ENCODE peak calls at places on chromosome 22, in six cellular contexts. G is AG09319, D is NCI-H1092, A is caudate nucleus, L is COR-L47, H is posterior cingulate gyrus. Q is an unnamed sample.

GRCh38 chr22:46508391-46508999 is 28.9 kb downstream of the CELSR1 start:
- DNase-seq in A (no peak), L (no peak), D (no peak), G (no peak), H (peak; percentile 81), Q (no peak)

GRCh38 chr22:32672542-32672941 is 129.0 kb upstream of the TIMP3 start:
- DNase-seq in G (no peak), L (no peak), H (no peak), A (peak; percentile 21), D (no peak), Q (no peak)

GRCh38 chr22:40436460-40437431 is 66.4 kb downstream of the SGSM3 start:
- DNase-seq in H (no peak), A (no peak), D (no peak), G (peak; percentile 23), L (peak; percentile 55), Q (peak; percentile 1)

GRCh38 chr22:25237503-25237902 is 18.1 kb downstream of the CRYBB2 start:
- DNase-seq in D (no peak), G (no peak), L (no peak), A (no peak), H (no peak), Q (no peak)

GRCh38 chr22:42367980-42368378 is 64.2 kb downstream of the NFAM1 start:
- DNase-seq in H (peak; percentile 77), G (no peak), D (no peak), L (peak; percentile 19), A (no peak), Q (no peak)

GRCh38 chr22:32911526-32911925 is 110.0 kb downstream of the TIMP3 start:
- DNase-seq in D (no peak), L (no peak), A (no peak), H (no peak), G (no peak), Q (no peak)

GRCh38 chr22:26320469-26320868 is 108.6 kb upstream of the ASPHD2 start:
- DNase-seq in D (no peak), L (no peak), H (no peak), A (no peak), G (no peak), Q (no peak)

GRCh38 chr22:19705181-19705934 is 8.9 kb upstream of the SEPTIN5 start:
- DNase-seq in H (peak; percentile 72), L (no peak), G (no peak), A (no peak), D (no peak), Q (no peak)

GRCh38 chr22:23786261-23786710 is 480 bp upstream of the SMARCB1 start:
- DNase-seq in H (no peak), D (no peak), L (no peak), G (no peak), A (no peak), Q (no peak)

GRCh38 chr22:41862530-41863266 is 29.8 kb downstream of the SREBF2 start:
- DNase-seq in L (no peak), H (no peak), A (no peak), D (no peak), G (no peak), Q (no peak)

GRCh38 chr22:47160781-47161520 is 398.5 kb downstream of the TBC1D22A start:
- DNase-seq in D (no peak), A (no peak), G (no peak), H (peak; percentile 70), L (no peak), Q (no peak)

GRCh38 chr22:17398159-17398558 is 28.9 kb downstream of the CECR2 start:
- DNase-seq in L (no peak), H (no peak), A (no peak), D (no peak), G (no peak), Q (no peak)

GRCh38 chr22:42884616-42885375 is 27.7 kb upstream of the ARFGAP3 start:
- DNase-seq in A (no peak), G (no peak), L (no peak), H (no peak), D (no peak), Q (no peak)

GRCh38 chr22:44574581-44575343 is 76.7 kb upstream of the RTL6 start:
- DNase-seq in D (no peak), A (no peak), L (no peak), H (peak; percentile 45), G (no peak), Q (no peak)

GRCh38 chr22:46004105-46004866 is 27.3 kb upstream of the WNT7B start:
- DNase-seq in L (no peak), A (no peak), G (no peak), H (peak; percentile 64), D (no peak), Q (no peak)

GRCh38 chr22:48760481-48761238 is 1067.0 kb downstream of the BRD1 start:
- DNase-seq in G (no peak), A (no peak), L (no peak), D (no peak), H (no peak), Q (no peak)

GRCh38 chr22:17891427-17892167 is 117.3 kb upstream of the BID start:
- DNase-seq in A (peak; percentile 26), G (no peak), D (no peak), L (no peak), H (peak; percentile 89), Q (peak; percentile 31)

GRCh38 chr22:39967103-39967829 is 7.1 kb downstream of the TMA7B start:
- DNase-seq in D (no peak), H (no peak), G (no peak), L (no peak), A (no peak), Q (no peak)

GRCh38 chr22:46377566-46378498 is 42.3 kb downstream of the TRMU start:
- DNase-seq in D (no peak), G (no peak), L (no peak), H (no peak), A (no peak), Q (no peak)

GRCh38 chr22:20654343-20655208 is 119.3 kb upstream of the SERPIND1 start:
- DNase-seq in A (no peak), D (no peak), L (no peak), H (no peak), G (no peak), Q (no peak)

GRCh38 chr22:23082534-23083314 is 12.4 kb downstream of the GNAZ start:
- DNase-seq in D (no peak), A (no peak), L (no peak), H (no peak), G (no peak), Q (no peak)

GRCh38 chr22:22207845-22208564 is 36.6 kb upstream of the VPREB1 start:
- DNase-seq in G (peak; percentile 31), A (peak; percentile 26), L (peak; percentile 55), H (no peak), D (peak; percentile 82), Q (peak; percentile 76)

GRCh38 chr22:50201191-50202129 is 649 bp downstream of the SELENOO start:
- DNase-seq in G (no peak), D (no peak), H (peak; percentile 85), L (no peak), A (no peak), Q (no peak)

GRCh38 chr22:46355369-46355995 is 20.0 kb downstream of the TRMU start:
- DNase-seq in A (peak; percentile 23), G (no peak), D (no peak), L (peak; percentile 26), H (peak; percentile 94), Q (no peak)

GRCh38 chr22:38951734-38952133 is 5.7 kb upstream of the APOBEC3A start:
- DNase-seq in L (no peak), A (no peak), D (no peak), G (no peak), H (peak; percentile 46), Q (no peak)

GRCh38 chr22:42282943-42283287 is 12.5 kb upstream of the TCF20 start:
- DNase-seq in H (peak; percentile 74), D (no peak), G (no peak), A (peak; percentile 39), L (no peak), Q (no peak)

GRCh38 chr22:40289991-40290459 is 56.3 kb upstream of the ADSL start:
- DNase-seq in G (no peak), H (no peak), A (no peak), L (no peak), D (no peak), Q (no peak)

GRCh38 chr22:19942886-19943664 is 1.5 kb upstream of the TXNRD2 start:
- DNase-seq in L (no peak), G (peak; percentile 76), A (no peak), H (peak; percentile 69), D (no peak), Q (no peak)

GRCh38 chr22:26450453-26451185 is 21.6 kb downstream of the ASPHD2 start:
- DNase-seq in L (no peak), G (no peak), D (no peak), H (no peak), A (no peak), Q (no peak)

GRCh38 chr22:33332538-33332937 is 274.4 kb upstream of the SYN3 start:
- DNase-seq in G (no peak), A (no peak), L (no peak), D (peak; percentile 68), H (no peak), Q (no peak)

GRCh38 chr22:49872347-49872746 is 18.7 kb downstream of the ZBED4 start:
- DNase-seq in G (no peak), D (no peak), A (no peak), L (no peak), H (no peak), Q (no peak)

GRCh38 chr22:23901600-23901999 is 7.4 kb downstream of the MIF start:
- DNase-seq in G (no peak), L (no peak), H (no peak), D (no peak), A (no peak), Q (no peak)

GRCh38 chr22:44697423-44698179 is 4.4 kb upstream of the PRR5 start:
- DNase-seq in A (peak; percentile 42), H (peak; percentile 92), L (peak; percentile 37), G (peak; percentile 41), D (no peak), Q (no peak)

GRCh38 chr22:30245985-30246901 is at the start of gene LIF:
- DNase-seq in G (no peak), D (no peak), L (peak; percentile 12), A (peak; percentile 3), H (no peak), Q (no peak)

GRCh38 chr22:45880732-45881523 is 96.0 kb downstream of the WNT7B start:
- DNase-seq in L (no peak), D (no peak), H (peak; percentile 87), A (peak; percentile 13), G (no peak), Q (no peak)

GRCh38 chr22:39748877-39749276 is 144.7 kb downstream of the ENTHD1 start:
- DNase-seq in A (no peak), G (peak; percentile 29), L (peak; percentile 84), H (no peak), D (no peak), Q (peak; percentile 53)

GRCh38 chr22:37334461-37334858 is 52.2 kb downstream of the CYTH4 start:
- DNase-seq in L (peak; percentile 52), D (no peak), A (no peak), G (no peak), H (no peak), Q (no peak)